ENCODE peak calls at places on chromosomes 12 and 14, in five cellular contexts. One of them, this sample, is unnamed.

GRCh38 chr14:79548836-79549235 is 662.5 kb downstream of the DIO2 start:
- DNase-seq in NT2/D1: no peak
- DNase-seq in HepG2: no peak
- DNase-seq in H1: no peak
- DNase-seq in K562: no peak
- DNase-seq in this sample: no peak

GRCh38 chr14:104827173-104828055 is 26.5 kb downstream of the ZBTB42 start:
- DNase-seq in HepG2: peak
- DNase-seq in NT2/D1: peak
- DNase-seq in K562: peak
- DNase-seq in H1: peak
- DNase-seq in this sample: peak

GRCh38 chr14:103232338-103232808 is 101.7 kb upstream of the EIF5 start:
- DNase-seq in H1: no peak
- DNase-seq in HepG2: no peak
- DNase-seq in K562: no peak
- DNase-seq in NT2/D1: no peak
- DNase-seq in this sample: no peak

GRCh38 chr12:125184213-125184952 is 119.1 kb downstream of the AACS start:
- DNase-seq in HepG2: no peak
- DNase-seq in K562: no peak
- DNase-seq in NT2/D1: no peak
- DNase-seq in H1: no peak
- DNase-seq in this sample: no peak

GRCh38 chr14:69002069-69002468 is 23.0 kb upstream of the ACTN1 start:
- DNase-seq in HepG2: peak
- DNase-seq in H1: no peak
- DNase-seq in K562: peak
- DNase-seq in NT2/D1: no peak
- DNase-seq in this sample: no peak

GRCh38 chr12:95637471-95638155 is 86.3 kb upstream of the USP44 start:
- DNase-seq in H1: no peak
- DNase-seq in NT2/D1: no peak
- DNase-seq in K562: no peak
- DNase-seq in HepG2: no peak
- DNase-seq in this sample: no peak

GRCh38 chr14:88834883-88835431 is 10.5 kb downstream of the TTC8 start:
- DNase-seq in NT2/D1: no peak
- DNase-seq in HepG2: no peak
- DNase-seq in K562: no peak
- DNase-seq in H1: no peak
- DNase-seq in this sample: no peak

GRCh38 chr14:36510078-36510799 is 9.8 kb downstream of the NKX2-1 start:
- DNase-seq in HepG2: no peak
- DNase-seq in H1: no peak
- DNase-seq in NT2/D1: no peak
- DNase-seq in K562: no peak
- DNase-seq in this sample: no peak

GRCh38 chr12:114864688-114865685 is 181.0 kb upstream of the TBX3 start:
- DNase-seq in K562: no peak
- DNase-seq in NT2/D1: no peak
- DNase-seq in H1: no peak
- DNase-seq in HepG2: no peak
- DNase-seq in this sample: no peak

GRCh38 chr12:106317406-106318082 is 15.0 kb downstream of the TCP11L2 start:
- DNase-seq in HepG2: no peak
- DNase-seq in K562: no peak
- DNase-seq in H1: no peak
- DNase-seq in NT2/D1: no peak
- DNase-seq in this sample: no peak

GRCh38 chr12:110649341-110649847 is 35.5 kb downstream of the TCTN1 start:
- DNase-seq in H1: no peak
- DNase-seq in K562: no peak
- DNase-seq in HepG2: peak
- DNase-seq in NT2/D1: no peak
- DNase-seq in this sample: no peak

GRCh38 chr14:53183611-53184010 is 30.5 kb upstream of the DDHD1 start:
- DNase-seq in HepG2: no peak
- DNase-seq in NT2/D1: no peak
- DNase-seq in K562: no peak
- DNase-seq in H1: no peak
- DNase-seq in this sample: no peak

GRCh38 chr12:1058423-1058822 is 67.4 kb downstream of the ERC1 start:
- DNase-seq in NT2/D1: no peak
- DNase-seq in H1: no peak
- DNase-seq in K562: no peak
- DNase-seq in HepG2: no peak
- DNase-seq in this sample: no peak

GRCh38 chr14:106843951-106844483 is 1317.6 kb downstream of the TMEM121 start:
- DNase-seq in HepG2: no peak
- DNase-seq in NT2/D1: no peak
- DNase-seq in H1: no peak
- DNase-seq in K562: no peak
- DNase-seq in this sample: no peak

GRCh38 chr14:78335531-78335930 is 165.4 kb downstream of the NRXN3 start:
- DNase-seq in HepG2: no peak
- DNase-seq in NT2/D1: no peak
- DNase-seq in K562: no peak
- DNase-seq in H1: no peak
- DNase-seq in this sample: no peak

GRCh38 chr12:32139064-32139421 is 32.4 kb downstream of the BICD1 start:
- DNase-seq in HepG2: no peak
- DNase-seq in H1: no peak
- DNase-seq in K562: no peak
- DNase-seq in NT2/D1: no peak
- DNase-seq in this sample: no peak

GRCh38 chr12:124162151-124163110 is 132.5 kb upstream of the RFLNA start:
- DNase-seq in HepG2: no peak
- DNase-seq in K562: no peak
- DNase-seq in H1: no peak
- DNase-seq in NT2/D1: no peak
- DNase-seq in this sample: peak

GRCh38 chr12:67754933-67755697 is 106.6 kb downstream of the DYRK2 start:
- DNase-seq in H1: no peak
- DNase-seq in HepG2: no peak
- DNase-seq in NT2/D1: no peak
- DNase-seq in K562: no peak
- DNase-seq in this sample: no peak
- TF ChIP-seq ZNF274 in H1: no peak
- TF ChIP-seq ZNF274 in HepG2: no peak
- TF ChIP-seq ZNF274 in NT2/D1: no peak
- TF ChIP-seq ZNF274 in K562: no peak
- TF ChIP-seq ZNF274 in this sample: no peak

GRCh38 chr12:69331846-69332684 is 16.1 kb upstream of the LYZ start:
- DNase-seq in K562: no peak
- DNase-seq in HepG2: no peak
- DNase-seq in NT2/D1: no peak
- DNase-seq in H1: no peak
- DNase-seq in this sample: no peak
- TF ChIP-seq ZNF274 in K562: no peak
- TF ChIP-seq ZNF274 in HepG2: no peak
- TF ChIP-seq ZNF274 in NT2/D1: no peak
- TF ChIP-seq ZNF274 in H1: no peak
- TF ChIP-seq ZNF274 in this sample: no peak

GRCh38 chr14:100027771-100028490 is 37.3 kb upstream of the EVL start:
- DNase-seq in NT2/D1: no peak
- DNase-seq in HepG2: no peak
- DNase-seq in H1: no peak
- DNase-seq in K562: no peak
- DNase-seq in this sample: no peak
- TF ChIP-seq ZNF274 in NT2/D1: no peak
- TF ChIP-seq ZNF274 in HepG2: no peak
- TF ChIP-seq ZNF274 in H1: no peak
- TF ChIP-seq ZNF274 in K562: no peak
- TF ChIP-seq ZNF274 in this sample: no peak

GRCh38 chr14:30209136-30209535 is 281.5 kb upstream of the PRKD1 start:
- DNase-seq in K562: no peak
- DNase-seq in NT2/D1: no peak
- DNase-seq in H1: no peak
- DNase-seq in HepG2: no peak
- DNase-seq in this sample: no peak
- TF ChIP-seq ZNF274 in K562: no peak
- TF ChIP-seq ZNF274 in NT2/D1: no peak
- TF ChIP-seq ZNF274 in H1: no peak
- TF ChIP-seq ZNF274 in HepG2: no peak
- TF ChIP-seq ZNF274 in this sample: no peak

DNA sequence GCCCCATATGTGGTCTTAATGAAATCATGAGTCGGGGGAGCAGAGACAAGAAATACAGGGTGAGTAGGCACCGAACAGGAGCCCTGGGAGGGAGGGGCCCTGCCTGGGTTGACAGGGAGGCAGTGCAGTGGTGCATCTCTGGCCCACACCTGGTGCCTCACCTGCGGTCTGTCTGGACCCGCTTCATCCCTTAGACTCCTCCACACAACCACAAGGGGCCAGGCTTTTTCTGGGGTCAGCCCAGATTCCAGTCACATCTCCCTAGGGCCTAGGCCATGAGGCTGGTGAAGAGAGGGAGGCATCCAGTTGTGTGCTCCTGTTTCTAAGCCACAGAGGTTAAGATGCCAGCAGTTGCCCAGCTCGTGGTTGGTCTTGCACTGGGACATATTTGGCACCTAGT is 343.3 kb upstream of the FKBP4 start:
- DNase-seq in H1: no peak
- DNase-seq in HepG2: no peak
- DNase-seq in K562: no peak
- DNase-seq in NT2/D1: no peak
- DNase-seq in this sample: no peak
- TF ChIP-seq ZNF274 in H1: no peak
- TF ChIP-seq ZNF274 in HepG2: no peak
- TF ChIP-seq ZNF274 in K562: no peak
- TF ChIP-seq ZNF274 in NT2/D1: no peak
- TF ChIP-seq ZNF274 in this sample: no peak

GRCh38 chr12:81953541-81953940 is 194.4 kb upstream of the PPFIA2 start:
- DNase-seq in NT2/D1: no peak
- DNase-seq in K562: no peak
- DNase-seq in HepG2: no peak
- DNase-seq in H1: no peak
- DNase-seq in this sample: no peak
- TF ChIP-seq ZNF274 in NT2/D1: no peak
- TF ChIP-seq ZNF274 in K562: no peak
- TF ChIP-seq ZNF274 in HepG2: no peak
- TF ChIP-seq ZNF274 in H1: no peak
- TF ChIP-seq ZNF274 in this sample: no peak

This sample was measured in HCT116.